ENCODE peak calls at places on chromosomes 6 and 20, in seven cellular contexts. A is brain microvascular endothelial cell; K is LoVo; H is HuH-7; U is NCI-H460; N is T-helper 2 cell treated with Interferon-gamma antibody and Interleukin-4, amounts not matched to agents 5 μg/mL and 100 μg/mL, for 36 hours; I is IMR-90. D is an unnamed sample.

GRCh38 chr20:46970937-46971630 is 76.4 kb downstream of the EYA2 start:
- DNase-seq in A (peak; percentile 82), K (peak; percentile 13), H (peak; percentile 14), U (peak; percentile 92), N (no peak), I (peak; percentile 97), D (peak; percentile 32)

GRCh38 chr6:128954308-128955043 is 71.5 kb downstream of the LAMA2 start:
- DNase-seq in A (no peak), K (no peak), H (no peak), U (no peak), N (no peak), I (no peak), D (no peak)

GRCh38 chr6:134168580-134169223 is 116.3 kb upstream of the SLC2A12 start:
- DNase-seq in A (no peak), K (no peak), H (no peak), U (no peak), N (no peak), I (peak; percentile 61), D (no peak)

GRCh38 chr6:156697224-156697623 is 80.0 kb upstream of the ARID1B start:
- DNase-seq in A (no peak), K (no peak), H (no peak), U (no peak), N (no peak), I (no peak), D (no peak)

GRCh38 chr20:56828402-56828801 is 199.3 kb downstream of the TFAP2C start:
- DNase-seq in A (no peak), K (no peak), H (no peak), U (no peak), N (no peak), I (no peak), D (no peak)

GRCh38 chr6:14925627-14926026 is 320.2 kb upstream of the JARID2 start:
- DNase-seq in A (peak; percentile 20), K (no peak), H (no peak), U (no peak), N (no peak), I (peak; percentile 85), D (no peak)

GRCh38 chr6:158311193-158311592 is 1.1 kb upstream of the TULP4 start:
- DNase-seq in A (no peak), K (no peak), H (no peak), U (no peak), N (no peak), I (no peak), D (no peak)

GRCh38 chr6:134431306-134431919 is 113.5 kb upstream of the SGK1 start:
- DNase-seq in A (no peak), K (no peak), H (no peak), U (no peak), N (no peak), I (peak; percentile 71), D (no peak)

GRCh38 chr6:20604159-20604558 is 69.9 kb downstream of the CDKAL1 start:
- DNase-seq in A (no peak), K (no peak), H (no peak), U (no peak), N (no peak), I (no peak), D (no peak)

GRCh38 chr6:170317718-170318117 is 11.2 kb downstream of the FAM120B start:
- DNase-seq in A (no peak), K (no peak), H (no peak), U (no peak), N (no peak), I (no peak), D (no peak)